ENCODE peak calls at places on chromosome 7, in six cellular contexts. Y, A, I, E, C and L are unnamed samples.

GRCh38 chr7:1902231-1902855 is 232.3 kb downstream of the ELFN1 start:
- DNase-seq in Y (no peak), E (no peak), A (peak; percentile 58), I (no peak), C (no peak), L (no peak)

GRCh38 chr7:132336797-132337196 is 239.5 kb downstream of the PLXNA4 start:
- DNase-seq in I (no peak), C (no peak), E (no peak), A (no peak), Y (no peak), L (no peak)

GRCh38 chr7:77354914-77355313 is 61.2 kb downstream of the GSAP start:
- DNase-seq in C (no peak), A (no peak), E (no peak), I (no peak), Y (no peak), L (no peak)

GRCh38 chr7:76191783-76192240 is 9.9 kb upstream of the SRRM3 start:
- DNase-seq in I (no peak), Y (peak; percentile 56), E (no peak), C (peak; percentile 27), A (peak; percentile 12), L (peak; percentile 41)

GRCh38 chr7:134932707-134933370 is 53.5 kb upstream of the AGBL3 start:
- DNase-seq in C (no peak), Y (peak; percentile 92), E (no peak), I (no peak), A (no peak), L (no peak)

GRCh38 chr7:19674266-19674960 is 34.4 kb downstream of the POLR1F start:
- DNase-seq in E (no peak), Y (no peak), I (no peak), C (no peak), A (no peak), L (no peak)

GRCh38 chr7:13981070-13981469 is 8.4 kb downstream of the ETV1 start:
- DNase-seq in Y (peak; percentile 73), C (peak; percentile 88), A (peak; percentile 19), I (no peak), E (no peak), L (no peak)

GRCh38 chr7:150860978-150861295 is 8.6 kb downstream of the AOC1 start:
- DNase-seq in Y (peak; percentile 8), C (no peak), A (no peak), E (no peak), I (no peak), L (no peak)

GRCh38 chr7:158054081-158054480 is 533.5 kb downstream of the PTPRN2 start:
- DNase-seq in I (no peak), A (no peak), Y (no peak), E (no peak), C (no peak), L (no peak)

GRCh38 chr7:90236890-90237289 is 8.1 kb upstream of the CFAP69 start:
- DNase-seq in I (no peak), Y (no peak), C (no peak), E (no peak), A (no peak), L (no peak)

GRCh38 chr7:75611557-75612178 is 119.5 kb downstream of the SPDYE5 start:
- DNase-seq in C (no peak), I (no peak), E (no peak), Y (no peak), A (peak; percentile 32), L (peak; percentile 25)

GRCh38 chr7:22666732-22667131 is 60.3 kb upstream of the IL6 start:
- DNase-seq in I (no peak), E (no peak), A (no peak), Y (no peak), C (peak; percentile 45), L (no peak)